ENCODE peak calls at places on chromosomes 11 and 22, in seven cellular contexts. D is GM13976; A is HuH-7.5; X is cardiac muscle cell; K is nephron progenitor cell; R is GDM1; O is activated T-cell treated with anti-CD3 and anti-CD28 coated beads, Interleukin-2, amount 50 U/mL, for 1 hour. N is an unnamed sample.

GRCh38 chr11:2815762-2816496 is 69.6 kb downstream of the CDKN1C start:
- DNase-seq in D (no peak), A (no peak), X (no peak), R (no peak), K (no peak), O (no peak), N (no peak)

GRCh38 chr22:39906207-39906606 is 5.3 kb downstream of the GRAP2 start:
- DNase-seq in K (no peak), A (no peak), D (no peak), X (no peak), R (no peak), O (no peak), N (no peak)

GRCh38 chr11:77174559-77174958 is 46.5 kb downstream of the MYO7A start:
- DNase-seq in X (no peak), K (no peak), D (no peak), R (no peak), A (no peak), O (no peak), N (no peak)

GRCh38 chr11:35173011-35173511 is 34.1 kb downstream of the CD44 start:
- DNase-seq in X (no peak), O (no peak), D (no peak), K (no peak), R (no peak), A (no peak), N (no peak)

GRCh38 chr22:38959574-38959973 is 2.2 kb downstream of the APOBEC3A start:
- DNase-seq in X (no peak), R (no peak), D (no peak), O (no peak), K (no peak), A (no peak), N (no peak)

GRCh38 chr11:34564807-34565241 is 51.2 kb upstream of the ELF5 start:
- DNase-seq in X (no peak), D (no peak), R (no peak), O (no peak), A (no peak), K (no peak), N (peak)

GRCh38 chr11:47477323-47477722 is 28.4 kb upstream of the RAPSN start:
- DNase-seq in A (no peak), O (no peak), D (no peak), K (no peak), R (no peak), X (no peak), N (no peak)

GRCh38 chr22:49571326-49571725 is 256.3 kb downstream of the BRD1 start:
- DNase-seq in O (no peak), K (no peak), X (no peak), D (no peak), R (no peak), A (no peak), N (no peak)

GRCh38 chr11:48080301-48080861 is 100.0 kb downstream of the PTPRJ start:
- DNase-seq in K (no peak), A (no peak), O (no peak), X (no peak), D (no peak), R (no peak), N (no peak)

GRCh38 chr22:39292561-39293074 is 26.8 kb downstream of the RPL3 start:
- DNase-seq in X (peak), K (peak), D (no peak), O (no peak), R (peak), A (peak), N (peak)